ENCODE peak calls at places on chromosomes 7 and 10, in seven cellular contexts. One of them, this sample, is unnamed.

GRCh38 chr7:27739914-27740448 is at the start of gene TAX1BP1:
- DNase-seq in K562: peak
- DNase-seq in HCT116: peak
- DNase-seq in HepG2: peak
- DNase-seq in A549: peak
- DNase-seq in endothelial cell of umbilical vein: peak
- DNase-seq in H1: peak
- DNase-seq in this sample: peak

GRCh38 chr7:41787951-41788350 is 85.1 kb upstream of the INHBA start:
- DNase-seq in HCT116: no peak
- DNase-seq in HepG2: no peak
- DNase-seq in endothelial cell of umbilical vein: no peak
- DNase-seq in K562: no peak
- DNase-seq in A549: no peak
- DNase-seq in H1: no peak
- DNase-seq in this sample: no peak

GRCh38 chr7:143882611-143883078 is 19.3 kb downstream of the TCAF1 start:
- DNase-seq in endothelial cell of umbilical vein: peak
- DNase-seq in H1: no peak
- DNase-seq in A549: no peak
- DNase-seq in HepG2: peak
- DNase-seq in HCT116: no peak
- DNase-seq in K562: peak
- DNase-seq in this sample: peak

GRCh38 chr7:6495597-6496262 is 48.0 kb upstream of the DAGLB start:
- DNase-seq in endothelial cell of umbilical vein: no peak
- DNase-seq in HepG2: no peak
- DNase-seq in K562: no peak
- DNase-seq in HCT116: no peak
- DNase-seq in H1: no peak
- DNase-seq in A549: no peak
- DNase-seq in this sample: no peak

GRCh38 chr7:83643754-83644153 is 5.2 kb downstream of the SEMA3E start:
- DNase-seq in endothelial cell of umbilical vein: no peak
- DNase-seq in HCT116: no peak
- DNase-seq in H1: no peak
- DNase-seq in K562: no peak
- DNase-seq in HepG2: no peak
- DNase-seq in A549: no peak
- DNase-seq in this sample: no peak

GRCh38 chr7:155291045-155291530 is 6.6 kb upstream of the INSIG1 start:
- DNase-seq in K562: peak
- DNase-seq in A549: peak
- DNase-seq in HCT116: peak
- DNase-seq in endothelial cell of umbilical vein: peak
- DNase-seq in HepG2: peak
- DNase-seq in H1: no peak
- DNase-seq in this sample: no peak

GRCh38 chr10:87845624-87846377 is 17.5 kb downstream of the KLLN start:
- DNase-seq in A549: peak
- DNase-seq in K562: no peak
- DNase-seq in HCT116: peak
- DNase-seq in HepG2: no peak
- DNase-seq in H1: no peak
- DNase-seq in endothelial cell of umbilical vein: no peak
- DNase-seq in this sample: no peak

GRCh38 chr7:95318501-95318900 is 5.8 kb downstream of the PON1 start:
- DNase-seq in HCT116: no peak
- DNase-seq in H1: no peak
- DNase-seq in A549: no peak
- DNase-seq in endothelial cell of umbilical vein: no peak
- DNase-seq in K562: no peak
- DNase-seq in HepG2: peak
- DNase-seq in this sample: no peak

GRCh38 chr7:26515462-26515861 is 223.8 kb downstream of the SNX10 start:
- DNase-seq in endothelial cell of umbilical vein: no peak
- DNase-seq in A549: no peak
- DNase-seq in HCT116: peak
- DNase-seq in HepG2: no peak
- DNase-seq in H1: no peak
- DNase-seq in K562: no peak
- DNase-seq in this sample: no peak

GRCh38 chr7:1081931-1082401 is 5.9 kb upstream of the GPER1 start:
- DNase-seq in HepG2: no peak
- DNase-seq in K562: no peak
- DNase-seq in HCT116: no peak
- DNase-seq in H1: no peak
- DNase-seq in A549: no peak
- DNase-seq in endothelial cell of umbilical vein: peak
- DNase-seq in this sample: no peak

DNA sequence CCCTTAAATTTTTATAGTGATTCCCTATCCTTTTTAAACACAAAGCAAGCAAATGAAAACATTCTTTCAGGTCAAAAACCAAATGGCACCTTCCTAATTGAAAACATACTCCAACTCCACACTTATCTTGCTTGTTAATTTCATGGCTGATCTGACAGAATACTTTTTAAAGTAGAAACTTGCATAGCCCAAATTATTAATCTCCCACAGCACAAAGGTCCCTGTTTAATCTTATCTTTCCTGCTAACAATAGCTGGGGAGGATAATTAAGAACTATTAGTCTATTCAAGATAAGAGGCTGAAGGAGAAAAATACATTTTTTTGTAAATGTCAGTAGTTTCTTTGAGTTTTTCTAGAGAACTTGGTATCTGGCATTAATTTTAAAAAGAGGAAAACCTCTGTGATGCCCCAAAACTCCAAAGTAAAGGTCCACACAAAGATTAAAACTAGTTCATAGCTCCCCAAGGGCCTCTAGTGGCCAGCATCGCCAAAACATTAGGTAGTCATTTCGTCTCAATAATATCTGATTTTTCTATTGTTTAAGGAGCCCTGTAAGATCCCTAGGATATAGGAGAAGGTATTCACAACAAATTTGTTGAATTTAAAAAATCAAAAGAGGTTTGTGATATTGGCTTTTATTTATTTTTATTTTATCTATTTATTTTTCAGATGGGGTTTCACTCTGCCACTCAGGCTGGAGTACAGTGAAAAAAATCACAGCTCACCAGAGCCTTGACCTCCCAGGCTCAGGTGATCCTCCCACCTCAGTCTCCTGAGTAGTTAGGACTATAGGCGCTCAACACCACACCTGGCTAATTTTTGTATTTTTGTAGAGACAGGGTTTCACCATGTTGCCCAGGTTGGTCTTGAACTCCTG is 14.7 kb downstream of the CDNF start:
- DNase-seq in A549: peak
- DNase-seq in endothelial cell of umbilical vein: peak
- DNase-seq in H1: no peak
- DNase-seq in HCT116: peak
- DNase-seq in HepG2: peak
- DNase-seq in K562: no peak
- DNase-seq in this sample: peak
- TF ChIP-seq MAX in A549: no peak
- TF ChIP-seq MAX in endothelial cell of umbilical vein: no peak
- TF ChIP-seq MAX in H1: no peak
- TF ChIP-seq MAX in HCT116: no peak
- TF ChIP-seq MAX in HepG2: no peak
- TF ChIP-seq MAX in K562: no peak
- TF ChIP-seq MAX in this sample: no peak

DNA sequence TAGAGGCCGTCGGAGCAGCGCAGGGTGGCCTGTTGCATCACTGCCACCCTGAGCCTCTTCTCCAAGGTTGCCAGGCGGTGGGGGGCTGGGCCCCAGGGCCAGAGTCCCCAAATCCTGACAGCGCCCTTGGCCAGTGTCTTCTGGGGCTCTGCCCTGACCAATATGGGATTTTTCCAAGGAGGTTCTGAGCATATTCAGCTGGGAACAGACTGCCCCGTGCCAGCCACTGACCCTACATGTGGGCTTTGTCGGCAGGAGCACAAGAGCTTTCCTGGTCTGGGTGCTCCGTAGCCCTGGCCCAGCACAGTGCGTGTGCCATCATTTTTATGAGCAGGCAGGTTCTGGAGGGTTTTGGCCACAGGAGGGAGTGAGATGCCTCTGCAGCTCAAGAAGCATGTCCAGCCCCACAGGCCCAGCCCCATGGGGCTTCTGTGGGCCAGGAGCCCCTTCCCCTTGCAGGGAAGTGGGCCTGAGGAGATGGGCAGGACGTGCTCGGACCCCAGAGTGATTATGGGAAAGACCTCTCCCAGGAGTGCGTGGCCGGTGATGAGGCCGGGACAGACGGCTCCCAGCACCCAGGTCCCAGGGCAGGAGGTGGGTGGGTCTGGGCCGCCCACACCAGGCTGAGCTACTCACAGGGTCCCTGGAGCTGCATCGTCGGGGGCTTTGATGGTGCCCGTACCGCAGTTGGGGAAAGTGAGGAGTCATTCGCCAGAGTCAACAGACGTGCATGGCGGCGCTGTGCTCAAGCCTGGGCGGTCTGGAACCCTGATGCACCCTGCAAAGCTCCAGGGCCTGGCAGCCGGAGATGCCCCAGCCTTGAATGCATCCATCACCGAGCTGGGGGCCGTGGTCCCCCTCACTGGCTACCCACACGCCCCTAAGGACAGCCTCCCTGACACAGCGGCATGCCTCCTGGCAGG is 66.6 kb downstream of the PWWP2B start:
- DNase-seq in H1: no peak
- DNase-seq in HepG2: no peak
- DNase-seq in endothelial cell of umbilical vein: no peak
- DNase-seq in A549: no peak
- DNase-seq in K562: no peak
- DNase-seq in HCT116: no peak
- DNase-seq in this sample: no peak
- TF ChIP-seq MAX in H1: no peak
- TF ChIP-seq MAX in HepG2: no peak
- TF ChIP-seq MAX in endothelial cell of umbilical vein: no peak
- TF ChIP-seq MAX in A549: no peak
- TF ChIP-seq MAX in K562: no peak
- TF ChIP-seq MAX in HCT116: no peak
- TF ChIP-seq MAX in this sample: no peak

GRCh38 chr10:76114556-76114955 is 683.1 kb downstream of the LRMDA start:
- DNase-seq in HCT116: no peak
- DNase-seq in endothelial cell of umbilical vein: no peak
- DNase-seq in H1: no peak
- DNase-seq in A549: no peak
- DNase-seq in K562: no peak
- DNase-seq in HepG2: peak
- DNase-seq in this sample: no peak

GRCh38 chr10:76113952-76114351 is 682.5 kb downstream of the LRMDA start:
- DNase-seq in endothelial cell of umbilical vein: no peak
- DNase-seq in H1: no peak
- DNase-seq in HepG2: peak
- DNase-seq in A549: no peak
- DNase-seq in K562: no peak
- DNase-seq in HCT116: no peak
- DNase-seq in this sample: no peak

GRCh38 chr10:76112826-76113150 is 681.4 kb downstream of the LRMDA start:
- DNase-seq in K562: no peak
- DNase-seq in HCT116: no peak
- DNase-seq in HepG2: no peak
- DNase-seq in A549: no peak
- DNase-seq in H1: no peak
- DNase-seq in endothelial cell of umbilical vein: no peak
- DNase-seq in this sample: no peak

GRCh38 chr10:76111404-76111803 is 680.0 kb downstream of the LRMDA start:
- DNase-seq in A549: no peak
- DNase-seq in HCT116: no peak
- DNase-seq in endothelial cell of umbilical vein: no peak
- DNase-seq in K562: no peak
- DNase-seq in H1: no peak
- DNase-seq in HepG2: no peak
- DNase-seq in this sample: no peak

DNA sequence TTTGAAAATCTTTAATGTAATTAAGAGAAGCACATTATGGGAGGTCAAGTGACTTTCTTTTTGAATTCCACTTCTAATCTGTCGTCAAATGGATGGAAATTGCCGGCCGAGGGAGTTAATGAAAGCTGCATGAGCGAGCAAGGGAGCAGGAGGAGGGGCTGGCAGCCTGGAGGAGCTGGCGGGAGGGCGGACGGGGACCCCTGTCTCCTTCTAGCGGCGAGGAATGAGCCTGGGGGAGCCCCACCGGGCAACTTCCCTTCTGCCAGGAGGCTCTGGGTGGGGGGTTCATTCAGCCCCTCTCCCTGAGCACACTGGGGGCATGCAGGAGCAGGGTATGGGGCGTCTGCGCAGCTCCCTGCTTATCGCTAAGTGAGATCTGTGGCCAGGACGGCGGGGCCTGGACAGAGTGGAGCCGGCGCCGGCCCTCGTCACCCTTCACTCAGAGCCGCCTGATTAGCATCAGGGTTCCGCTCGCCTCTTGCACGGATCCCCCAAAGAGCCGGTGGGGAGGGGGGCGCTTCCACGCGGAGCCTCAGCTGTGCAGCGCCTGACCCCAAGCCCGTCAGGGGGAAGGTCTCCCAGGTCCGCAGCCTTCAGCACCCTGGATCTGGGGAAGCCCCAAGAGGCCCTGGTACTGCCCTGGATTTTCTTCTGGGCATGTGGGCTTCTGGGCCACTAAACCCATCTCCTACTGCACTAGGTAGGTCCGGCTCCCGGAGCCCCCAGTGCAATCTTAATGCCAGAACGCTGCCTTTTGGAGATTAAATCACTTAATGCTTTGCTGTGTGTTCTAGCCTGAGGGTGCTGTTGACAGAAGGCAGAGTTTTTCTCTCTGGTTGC is 680.8 kb downstream of the LRMDA start:
- DNase-seq in H1: peak
- DNase-seq in HCT116: no peak
- DNase-seq in A549: no peak
- DNase-seq in HepG2: no peak
- DNase-seq in endothelial cell of umbilical vein: no peak
- DNase-seq in K562: no peak
- DNase-seq in this sample: peak
- TF ChIP-seq MAX in H1: no peak
- TF ChIP-seq MAX in HCT116: no peak
- TF ChIP-seq MAX in A549: no peak
- TF ChIP-seq MAX in HepG2: no peak
- TF ChIP-seq MAX in endothelial cell of umbilical vein: no peak
- TF ChIP-seq MAX in K562: no peak
- TF ChIP-seq MAX in this sample: no peak

DNA sequence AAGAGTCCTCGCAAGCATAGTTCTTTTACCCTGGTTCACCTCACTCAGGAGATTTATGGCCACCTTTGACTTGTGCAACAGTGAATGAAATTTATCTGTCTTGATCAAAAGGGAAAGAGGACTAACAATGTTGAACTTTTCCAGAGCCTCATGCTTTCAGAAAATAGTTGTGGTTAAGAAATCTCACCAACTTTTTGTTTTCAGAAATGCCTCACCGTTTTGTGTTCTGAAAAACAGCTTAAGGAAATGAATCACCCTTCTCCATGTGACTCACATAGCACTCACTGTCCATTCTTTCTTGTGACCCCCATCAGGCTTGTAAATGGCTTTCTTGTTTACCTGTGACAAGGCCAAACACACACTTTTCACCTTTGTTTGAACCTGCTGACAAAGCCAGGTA is 148.6 kb upstream of the FAM3C start:
- DNase-seq in HCT116: peak
- DNase-seq in K562: no peak
- DNase-seq in HepG2: peak
- DNase-seq in H1: no peak
- DNase-seq in A549: peak
- DNase-seq in endothelial cell of umbilical vein: peak
- DNase-seq in this sample: no peak
- TF ChIP-seq MAX in HCT116: peak
- TF ChIP-seq MAX in K562: no peak
- TF ChIP-seq MAX in HepG2: no peak
- TF ChIP-seq MAX in H1: no peak
- TF ChIP-seq MAX in A549: peak
- TF ChIP-seq MAX in endothelial cell of umbilical vein: no peak
- TF ChIP-seq MAX in this sample: no peak

This sample was measured in WTC11.